ENCODE peak calls at places on chromosome 6, in five cellular contexts. R, Y, K, V and P are unnamed samples.

GRCh38 chr6:114092943-114093342 is 122.0 kb upstream of the HDAC2 start:
- DNase-seq in Y (no peak), V (no peak), R (no peak), K (no peak), P (no peak)

GRCh38 chr6:36858407-36858981 is 16.1 kb downstream of the PPIL1 start:
- DNase-seq in Y (no peak), K (no peak), R (peak), V (no peak), P (no peak)

GRCh38 chr6:11496152-11497060 is 41.1 kb upstream of the TMEM170B start:
- DNase-seq in Y (peak), K (peak), V (peak), R (no peak), P (peak)

GRCh38 chr6:62492192-62492822 is 206.3 kb upstream of the KHDRBS2 start:
- DNase-seq in Y (no peak), R (no peak), K (no peak), V (no peak), P (no peak)

GRCh38 chr6:20370801-20371200 is 30.9 kb upstream of the E2F3 start:
- DNase-seq in K (no peak), R (no peak), V (no peak), Y (no peak), P (no peak)

GRCh38 chr6:12060780-12061619 is 48.9 kb downstream of the HIVEP1 start:
- DNase-seq in V (peak), K (no peak), R (peak), Y (peak), P (no peak)

GRCh38 chr6:119479860-119480655 is 130.5 kb upstream of the MAN1A1 start:
- DNase-seq in V (no peak), Y (no peak), K (no peak), R (no peak), P (no peak)

GRCh38 chr6:107973594-107973993 is 15.6 kb upstream of the SEC63 start:
- DNase-seq in R (no peak), Y (no peak), V (no peak), K (no peak), P (no peak)

GRCh38 chr6:142184332-142184731 is 37.3 kb downstream of the VTA1 start:
- DNase-seq in K (no peak), Y (no peak), R (no peak), V (no peak), P (no peak)

GRCh38 chr6:135358251-135358821 is 139.2 kb downstream of the AHI1 start:
- DNase-seq in K (no peak), Y (no peak), V (no peak), R (no peak), P (no peak)

GRCh38 chr6:23003671-23004598 is 434.6 kb downstream of the HDGFL1 start:
- DNase-seq in V (no peak), K (no peak), R (peak), Y (no peak), P (no peak)

GRCh38 chr6:130357436-130357835 is 8.4 kb upstream of the TMEM200A start:
- DNase-seq in Y (no peak), V (no peak), R (no peak), K (no peak), P (no peak)

GRCh38 chr6:53484409-53485280 is 60.3 kb downstream of the GCLC start:
- DNase-seq in V (peak), K (peak), R (no peak), Y (peak), P (no peak)

GRCh38 chr6:116327803-116328527 is 42.8 kb upstream of the DSE start:
- DNase-seq in Y (no peak), R (no peak), K (no peak), V (no peak), P (no peak)

GRCh38 chr6:84687487-84687886 is 76.9 kb downstream of the TBX18 start:
- DNase-seq in V (no peak), K (no peak), R (no peak), Y (no peak), P (no peak)

GRCh38 chr6:137892271-137892708 is 25.2 kb downstream of the TNFAIP3 start:
- DNase-seq in Y (no peak), R (no peak), K (no peak), V (no peak), P (no peak)

GRCh38 chr6:32965901-32966300 is 2.5 kb upstream of the BRD2 start:
- DNase-seq in Y (no peak), K (no peak), V (no peak), R (no peak), P (no peak)

GRCh38 chr6:137883400-137883888 is 16.4 kb downstream of the TNFAIP3 start:
- DNase-seq in V (peak), Y (no peak), K (no peak), R (no peak), P (no peak)

GRCh38 chr6:111761783-111762312 is 111.4 kb downstream of the FYN start:
- DNase-seq in V (peak), Y (peak), K (no peak), R (no peak), P (no peak)

GRCh38 chr6:88050140-88050818 is 2.6 kb downstream of the SPACA1 start:
- DNase-seq in K (no peak), R (no peak), Y (no peak), V (no peak), P (no peak)

GRCh38 chr6:110034637-110035096 is 56.6 kb downstream of the GPR6 start:
- DNase-seq in Y (no peak), V (no peak), K (no peak), R (peak), P (no peak)

GRCh38 chr6:100460650-100461204 is 4.0 kb downstream of the SIM1 start:
- DNase-seq in K (no peak), Y (no peak), R (no peak), V (no peak), P (no peak)

GRCh38 chr6:38720295-38720694 is 5.2 kb downstream of the DNAH8 start:
- DNase-seq in R (no peak), V (no peak), Y (no peak), K (peak), P (no peak)

GRCh38 chr6:1613631-1614447 is 4.1 kb downstream of the FOXC1 start:
- DNase-seq in K (no peak), Y (no peak), R (peak), V (no peak), P (no peak)

GRCh38 chr6:32858194-32858593 is 4.2 kb downstream of the PSMB9 start:
- DNase-seq in K (no peak), R (no peak), V (no peak), Y (no peak), P (no peak)

GRCh38 chr6:26296857-26297648 is 67.9 kb upstream of the BTN3A2 start:
- DNase-seq in K (no peak), Y (no peak), V (no peak), R (no peak), P (no peak)

GRCh38 chr6:11251553-11252358 is 19.3 kb upstream of the NEDD9 start:
- DNase-seq in K (no peak), R (no peak), Y (no peak), V (no peak), P (peak)

GRCh38 chr6:149855040-149855654 is 9.0 kb downstream of the LRP11 start:
- DNase-seq in R (no peak), V (no peak), Y (no peak), K (peak), P (no peak)

GRCh38 chr6:37456816-37457560 is 24.0 kb downstream of the CMTR1 start:
- DNase-seq in V (no peak), Y (no peak), R (no peak), K (no peak), P (no peak)

GRCh38 chr6:65088575-65088974 is 618.5 kb downstream of the EYS start:
- DNase-seq in K (no peak), V (no peak), R (no peak), Y (no peak), P (no peak)

GRCh38 chr6:135603249-135603648 is 105.7 kb upstream of the AHI1 start:
- DNase-seq in V (no peak), R (no peak), Y (no peak), K (no peak), P (no peak)

GRCh38 chr6:113875470-113875869 is 18.3 kb downstream of the MARCKS start:
- DNase-seq in Y (no peak), K (no peak), V (no peak), R (no peak), P (no peak)